ENCODE peak calls at places on chromosomes 16 and 17, in five cellular contexts. L is posterior cingulate gyrus; K is hepatocyte; Y is CD8-positive, alpha-beta memory T cell; G is ACHN. D is an unnamed sample.
A peak's percentile ranks its signal among the peaks of the same experiment; 100 is the strongest.

GRCh38 chr17:10198509-10199249 is at the start of gene GAS7:
- DNase-seq in L (peak; percentile 85), K (peak; percentile 84), Y (peak; percentile 46), G (no peak), D (peak; percentile 61)

GRCh38 chr16:17379121-17379571 is 91.6 kb downstream of the XYLT1 start:
- DNase-seq in L (peak; percentile 91), K (peak; percentile 28), Y (no peak), G (no peak), D (no peak)

GRCh38 chr16:77781091-77781490 is 7.3 kb upstream of the VAT1L start:
- DNase-seq in L (no peak), K (no peak), Y (no peak), G (no peak), D (no peak)

GRCh38 chr17:17978481-17979424 is 6.1 kb downstream of the DRC3 start:
- DNase-seq in L (no peak), K (no peak), Y (no peak), G (no peak), D (no peak)

GRCh38 chr17:68431045-68431608 is 26.2 kb downstream of the WIPI1 start:
- DNase-seq in L (no peak), K (no peak), Y (no peak), G (no peak), D (no peak)

GRCh38 chr17:78748730-78749317 is 33.2 kb downstream of the CYTH1 start:
- DNase-seq in L (no peak), K (no peak), Y (peak; percentile 61), G (no peak), D (no peak)

GRCh38 chr16:7171151-7171550 is 161.5 kb upstream of the RBFOX1 start:
- DNase-seq in L (no peak), K (no peak), Y (no peak), G (no peak), D (no peak)

GRCh38 chr16:49644143-49644460 is 211.8 kb downstream of the ZNF423 start:
- DNase-seq in L (no peak), K (no peak), Y (no peak), G (no peak), D (no peak)

GRCh38 chr17:81338301-81339179 is 43.4 kb upstream of the SLC38A10 start:
- DNase-seq in L (no peak), K (peak; percentile 35), Y (no peak), G (no peak), D (no peak)

GRCh38 chr16:20944861-20945390 is 44.4 kb downstream of the LYRM1 start:
- DNase-seq in L (no peak), K (no peak), Y (no peak), G (peak; percentile 16), D (no peak)

GRCh38 chr17:82548681-82549303 is 29.3 kb downstream of the FOXK2 start:
- DNase-seq in L (peak; percentile 49), K (no peak), Y (no peak), G (no peak), D (no peak)

GRCh38 chr17:28334176-28334575 is 1.1 kb downstream of the IFT20 start:
- DNase-seq in L (no peak), K (no peak), Y (no peak), G (no peak), D (no peak)

GRCh38 chr16:49440156-49441065 is 66.8 kb downstream of the C16orf78 start:
- DNase-seq in L (peak; percentile 91), K (no peak), Y (no peak), G (no peak), D (no peak)

GRCh38 chr17:57033296-57033695 is 51.8 kb upstream of the AKAP1 start:
- DNase-seq in L (no peak), K (no peak), Y (no peak), G (no peak), D (no peak)

GRCh38 chr17:15185625-15185991 is 79.5 kb downstream of the PMP22 start:
- DNase-seq in L (no peak), K (peak; percentile 58), Y (no peak), G (no peak), D (peak; percentile 16)

GRCh38 chr16:24309222-24309905 is 53.2 kb downstream of the CACNG3 start:
- DNase-seq in L (no peak), K (peak; percentile 31), Y (no peak), G (peak; percentile 69), D (no peak)

GRCh38 chr17:37382056-37382455 is 6.3 kb downstream of the C17orf78 start:
- DNase-seq in L (no peak), K (no peak), Y (no peak), G (no peak), D (no peak)

GRCh38 chr17:76681222-76682137 is 29.3 kb downstream of the MXRA7 start:
- DNase-seq in L (peak; percentile 89), K (peak; percentile 85), Y (peak; percentile 61), G (peak; percentile 60), D (peak; percentile 77)

GRCh38 chr17:76293106-76293505 is 15.0 kb downstream of the QRICH2 start:
- DNase-seq in L (no peak), K (no peak), Y (no peak), G (no peak), D (no peak)

GRCh38 chr16:72875291-72876036 is 172.5 kb downstream of the ZFHX3 start:
- DNase-seq in L (no peak), K (peak; percentile 64), Y (no peak), G (no peak), D (no peak)

GRCh38 chr16:89187337-89188063 is 12.8 kb downstream of the SLC22A31 start:
- DNase-seq in L (no peak), K (no peak), Y (peak; percentile 27), G (peak; percentile 34), D (no peak)

GRCh38 chr16:10571354-10571753 is 9.0 kb downstream of the EMP2 start:
- DNase-seq in L (no peak), K (no peak), Y (no peak), G (no peak), D (no peak)

GRCh38 chr16:1534021-1535020 is 855 bp downstream of the TMEM204 start:
- DNase-seq in L (no peak), K (no peak), Y (no peak), G (no peak), D (no peak)

GRCh38 chr16:47599512-47599911 is 138.4 kb downstream of the PHKB start:
- DNase-seq in L (no peak), K (no peak), Y (no peak), G (no peak), D (no peak)